ENCODE peak calls at places on chromosomes 6 and 20, in nine cellular contexts. F, S, Q, E, R, M, V, J and G are unnamed samples.

GRCh38 chr20:34549291-34549928 is 9.1 kb upstream of the MAP1LC3A start:
- DNase-seq in J (no peak), M (no peak), S (peak; percentile 35), R (no peak), F (no peak), E (peak; percentile 93), V (no peak), Q (no peak), G (no peak)

GRCh38 chr6:125790403-125791150 is at the start of gene NCOA7:
- DNase-seq in M (peak; percentile 83), J (peak; percentile 89), S (peak; percentile 82), V (peak; percentile 82), E (peak; percentile 88), F (peak; percentile 90), R (peak; percentile 72), Q (peak; percentile 73), G (peak; percentile 92)

GRCh38 chr6:34476941-34477340 is 11.1 kb downstream of the PACSIN1 start:
- DNase-seq in V (no peak), M (no peak), Q (no peak), S (no peak), R (no peak), E (no peak), F (no peak), J (no peak), G (no peak)

GRCh38 chr20:33915726-33916331 is 77.9 kb upstream of the RALY start:
- DNase-seq in J (peak; percentile 61), E (peak; percentile 65), Q (peak; percentile 49), V (peak; percentile 32), S (no peak), R (peak; percentile 24), M (peak; percentile 18), F (peak; percentile 23), G (peak; percentile 75)

GRCh38 chr6:120363429-120363828 is 970.9 kb downstream of the TBC1D32 start:
- DNase-seq in J (no peak), E (peak; percentile 56), F (no peak), M (no peak), R (no peak), V (no peak), S (no peak), Q (no peak), G (no peak)

GRCh38 chr6:43088654-43089056 is 12.5 kb downstream of the PTK7 start:
- DNase-seq in R (no peak), V (no peak), M (no peak), E (peak; percentile 36), S (no peak), J (no peak), Q (no peak), F (no peak), G (no peak)

GRCh38 chr6:152605342-152605741 is 31.8 kb downstream of the SYNE1 start:
- DNase-seq in Q (no peak), J (no peak), R (no peak), V (no peak), E (no peak), M (no peak), F (no peak), S (no peak), G (no peak)

GRCh38 chr6:52641388-52641787 is 29.5 kb upstream of the TMEM14A start:
- DNase-seq in V (no peak), Q (no peak), J (no peak), E (no peak), M (no peak), F (no peak), S (no peak), R (no peak), G (no peak)

GRCh38 chr6:156174026-156174880 is 602.9 kb upstream of the ARID1B start:
- DNase-seq in J (no peak), V (no peak), S (no peak), E (no peak), Q (no peak), F (no peak), M (no peak), R (no peak), G (no peak)

GRCh38 chr6:106547961-106548453 is 81.3 kb downstream of the RTN4IP1 start:
- DNase-seq in S (no peak), J (no peak), F (no peak), R (peak; percentile 18), V (no peak), M (no peak), Q (no peak), E (peak; percentile 40), G (no peak)

GRCh38 chr6:38020593-38020992 is 201.1 kb downstream of the ZFAND3 start:
- DNase-seq in M (no peak), J (no peak), V (no peak), F (no peak), Q (no peak), E (no peak), R (no peak), S (no peak), G (no peak)

GRCh38 chr20:17747431-17747846 is 47.7 kb downstream of the BANF2 start:
- DNase-seq in R (no peak), E (no peak), Q (no peak), S (peak; percentile 48), M (no peak), F (no peak), J (no peak), V (peak; percentile 85), G (no peak)

GRCh38 chr6:67433124-67433523 is 1202.0 kb upstream of the ADGRB3 start:
- DNase-seq in V (no peak), J (no peak), E (no peak), Q (no peak), M (no peak), F (no peak), S (no peak), R (no peak), G (no peak)

GRCh38 chr6:139498715-139499114 is 124.3 kb upstream of the CITED2 start:
- DNase-seq in J (no peak), Q (no peak), R (no peak), E (no peak), V (no peak), S (no peak), M (no peak), F (no peak), G (no peak)

GRCh38 chr6:28838289-28838633 is 85.5 kb downstream of the TRIM27 start:
- DNase-seq in M (peak; percentile 29), F (peak; percentile 50), R (peak; percentile 46), S (peak; percentile 30), J (peak; percentile 67), E (peak; percentile 74), V (peak; percentile 50), Q (peak; percentile 58), G (peak; percentile 54)

GRCh38 chr20:36604952-36605308 is 649 bp upstream of the RAB5IF start:
- DNase-seq in M (peak; percentile 19), V (peak; percentile 45), Q (peak; percentile 51), E (peak; percentile 41), R (peak; percentile 27), J (peak; percentile 61), F (peak; percentile 27), S (peak; percentile 38), G (peak; percentile 59)

GRCh38 chr6:168671028-168671862 is 230.3 kb downstream of the SMOC2 start:
- DNase-seq in V (no peak), Q (no peak), S (no peak), J (peak; percentile 31), F (no peak), M (no peak), E (no peak), R (no peak), G (no peak)

GRCh38 chr6:36756761-36757160 is 59.1 kb downstream of the RAB44 start:
- DNase-seq in V (no peak), R (no peak), M (no peak), E (no peak), J (no peak), F (no peak), S (no peak), Q (no peak), G (no peak)
- H3K4me3 ChIP-seq in V (no peak overlapping the region), R (no peak overlapping the region), M (no peak overlapping the region), E (no peak overlapping the region), J (no peak overlapping the region), F (no peak overlapping the region), S (no peak overlapping the region), Q (no peak overlapping the region), G (no peak overlapping the region)

DNA sequence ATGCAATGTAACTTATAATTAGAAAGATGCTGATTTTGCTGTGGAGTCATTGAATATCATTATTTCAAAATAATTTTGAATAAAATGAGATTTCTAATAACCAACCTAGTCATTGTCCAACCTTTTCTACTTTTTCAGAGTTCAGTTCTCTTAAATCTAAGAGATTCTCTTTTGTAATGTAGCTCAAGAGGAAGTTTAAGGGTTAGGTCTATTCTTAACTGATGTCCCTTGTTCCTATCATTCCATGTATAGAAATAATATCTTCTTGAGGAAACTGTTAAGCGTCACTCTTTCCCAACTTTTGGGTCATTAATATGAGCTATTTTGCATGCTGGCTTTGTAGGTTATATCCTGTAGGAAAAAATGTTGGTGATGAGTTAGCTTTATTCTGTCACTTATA is 27.0 kb downstream of the RNF144B start:
- DNase-seq in V (no peak), M (no peak), F (no peak), S (no peak), J (no peak), E (no peak), Q (no peak), R (no peak), G (no peak)
- H3K27ac ChIP-seq in V (no peak overlapping the region), M (no peak overlapping the region), F (no peak overlapping the region), S (no peak overlapping the region), J (no peak overlapping the region), E (no peak overlapping the region), Q (no peak overlapping the region), R (no peak overlapping the region), G (no peak overlapping the region)

DNA sequence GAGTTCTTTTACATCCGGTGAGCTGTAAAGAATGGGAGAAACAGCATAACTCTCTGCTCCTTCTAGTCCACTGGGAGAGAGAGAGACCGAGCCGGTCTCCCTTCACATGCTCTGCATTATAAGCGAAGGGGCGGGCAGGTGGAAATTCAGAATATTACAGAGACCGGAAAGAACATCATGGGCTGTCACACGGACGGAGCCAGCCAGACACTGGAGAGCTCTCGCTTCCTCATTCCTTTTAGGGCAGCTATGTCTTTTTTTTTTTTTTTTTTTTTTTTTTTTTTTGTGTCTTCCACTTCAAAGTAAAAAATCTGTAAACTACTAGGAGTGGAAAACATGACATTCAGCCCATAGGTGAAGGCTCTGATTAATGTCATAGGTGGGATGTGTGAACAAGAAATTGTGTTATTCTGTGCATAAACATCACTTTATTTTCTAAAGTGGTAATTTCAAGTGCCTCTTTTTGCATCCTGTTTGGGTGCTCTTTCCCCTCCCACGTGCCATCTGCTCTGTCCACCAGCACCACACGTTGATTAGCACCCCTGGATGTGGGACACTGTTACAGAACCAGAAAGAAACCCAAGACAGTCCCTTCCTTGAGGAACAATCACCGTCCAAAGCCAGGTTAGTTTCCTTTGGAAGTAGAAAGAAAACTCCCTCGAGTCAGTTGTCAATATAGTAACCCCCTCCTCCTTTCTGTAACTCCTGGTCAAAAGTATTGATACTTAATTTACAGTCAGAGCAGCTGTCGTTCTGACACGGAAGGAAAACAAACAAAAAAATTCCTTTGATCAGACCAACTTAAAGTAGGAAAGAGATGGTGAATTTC is at the start of gene TAGAP:
- DNase-seq in M (peak; percentile 52), F (peak; percentile 68), J (no peak), E (no peak), V (peak; percentile 60), S (peak; percentile 63), Q (peak; percentile 85), R (peak; percentile 74), G (no peak)
- H3K4me3 ChIP-seq in M (peak within 1 kb of the TSS; percentile 42), F (no peak within 1 kb of the TSS), J (peak within 1 kb of the TSS; percentile 2), E (no peak within 1 kb of the TSS), V (no peak within 1 kb of the TSS), S (no peak within 1 kb of the TSS), Q (peak within 1 kb of the TSS; percentile 70), R (peak within 1 kb of the TSS; percentile 63), G (no peak within 1 kb of the TSS)

DNA sequence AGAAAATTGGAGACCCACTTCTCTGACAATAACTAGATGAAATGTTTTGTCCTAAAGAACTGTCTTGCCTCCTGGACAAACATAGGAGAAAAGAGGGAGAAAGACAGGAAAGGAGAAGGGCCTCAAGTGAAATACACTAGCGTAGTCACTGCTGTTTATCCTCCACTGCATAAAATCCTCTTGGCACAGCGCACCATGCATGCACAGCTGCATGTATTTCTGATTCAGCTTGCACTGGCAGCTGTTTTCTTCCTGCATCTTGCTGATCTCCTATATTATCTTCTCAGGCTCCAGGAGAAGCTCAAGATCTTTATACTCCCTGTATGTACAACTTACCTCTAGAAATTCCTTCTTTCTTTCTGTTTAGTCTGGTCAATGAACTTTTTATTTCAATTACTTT is 158.1 kb upstream of the BMP5 start:
- DNase-seq in Q (no peak), E (no peak), R (no peak), V (no peak), S (no peak), F (no peak), M (no peak), J (no peak), G (no peak)
- H3K27ac ChIP-seq in Q (no peak overlapping the region), E (no peak overlapping the region), R (no peak overlapping the region), V (no peak overlapping the region), S (no peak overlapping the region), F (no peak overlapping the region), M (no peak overlapping the region), J (no peak overlapping the region), G (no peak overlapping the region)